ENCODE peak calls at places on chromosomes 1 and 21, in five cellular contexts. One of them, this sample, is unnamed.

GRCh38 chr1:234743866-234744581 is 134.0 kb upstream of the IRF2BP2 start:
- DNase-seq in mesothelial cell of epicardium: no peak
- DNase-seq in sigmoid colon: no peak
- DNase-seq in HFF-Myc: no peak
- DNase-seq in GM10248: no peak
- DNase-seq in this sample: no peak

GRCh38 chr1:12040457-12041051 is 21.3 kb downstream of the MIIP start:
- DNase-seq in mesothelial cell of epicardium: no peak
- DNase-seq in sigmoid colon: no peak
- DNase-seq in GM10248: peak; percentile 62
- DNase-seq in HFF-Myc: peak; percentile 65
- DNase-seq in this sample: peak; percentile 35

GRCh38 chr1:182806015-182806678 is 16.6 kb downstream of the NPL start:
- DNase-seq in HFF-Myc: no peak
- DNase-seq in mesothelial cell of epicardium: no peak
- DNase-seq in GM10248: no peak
- DNase-seq in sigmoid colon: no peak
- DNase-seq in this sample: no peak

GRCh38 chr1:110672001-110672752 is 2.6 kb downstream of the KCNA3 start:
- DNase-seq in GM10248: peak; percentile 17
- DNase-seq in sigmoid colon: no peak
- DNase-seq in HFF-Myc: peak; percentile 10
- DNase-seq in mesothelial cell of epicardium: no peak
- DNase-seq in this sample: peak; percentile 83

GRCh38 chr1:66022904-66023620 is 230.4 kb downstream of the PDE4B start:
- DNase-seq in sigmoid colon: no peak
- DNase-seq in GM10248: no peak
- DNase-seq in mesothelial cell of epicardium: no peak
- DNase-seq in HFF-Myc: peak; percentile 5
- DNase-seq in this sample: no peak

GRCh38 chr1:41780322-41780721 is 138.4 kb downstream of the HIVEP3 start:
- DNase-seq in sigmoid colon: no peak
- DNase-seq in GM10248: no peak
- DNase-seq in HFF-Myc: no peak
- DNase-seq in mesothelial cell of epicardium: no peak
- DNase-seq in this sample: no peak

GRCh38 chr1:93964777-93965200 is 55.6 kb upstream of the GCLM start:
- DNase-seq in sigmoid colon: no peak
- DNase-seq in GM10248: no peak
- DNase-seq in HFF-Myc: no peak
- DNase-seq in mesothelial cell of epicardium: no peak
- DNase-seq in this sample: peak; percentile 24

GRCh38 chr21:21003701-21004100 is 5.5 kb downstream of the NCAM2 start:
- DNase-seq in sigmoid colon: no peak
- DNase-seq in HFF-Myc: peak; percentile 12
- DNase-seq in mesothelial cell of epicardium: no peak
- DNase-seq in GM10248: no peak
- DNase-seq in this sample: no peak

GRCh38 chr1:86499987-86500593 is 31.4 kb downstream of the CLCA1 start:
- DNase-seq in HFF-Myc: no peak
- DNase-seq in mesothelial cell of epicardium: no peak
- DNase-seq in sigmoid colon: no peak
- DNase-seq in GM10248: peak; percentile 21
- DNase-seq in this sample: no peak

GRCh38 chr1:46345281-46345680 is 4.7 kb downstream of the NSUN4 start:
- DNase-seq in HFF-Myc: no peak
- DNase-seq in GM10248: no peak
- DNase-seq in sigmoid colon: no peak
- DNase-seq in mesothelial cell of epicardium: no peak
- DNase-seq in this sample: no peak

GRCh38 chr1:117534995-117535467 is 70.8 kb upstream of the TENT5C start:
- DNase-seq in mesothelial cell of epicardium: no peak
- DNase-seq in sigmoid colon: no peak
- DNase-seq in GM10248: peak; percentile 55
- DNase-seq in HFF-Myc: peak; percentile 61
- DNase-seq in this sample: peak; percentile 40

GRCh38 chr1:221416723-221417122 is 325.2 kb downstream of the DUSP10 start:
- DNase-seq in mesothelial cell of epicardium: no peak
- DNase-seq in sigmoid colon: no peak
- DNase-seq in GM10248: no peak
- DNase-seq in HFF-Myc: no peak
- DNase-seq in this sample: no peak

GRCh38 chr1:61163794-61164193 is 81.4 kb downstream of the NFIA start:
- DNase-seq in HFF-Myc: no peak
- DNase-seq in sigmoid colon: no peak
- DNase-seq in GM10248: no peak
- DNase-seq in mesothelial cell of epicardium: no peak
- DNase-seq in this sample: no peak

GRCh38 chr1:57423135-57424131 is at the start of gene DAB1:
- DNase-seq in mesothelial cell of epicardium: no peak
- DNase-seq in HFF-Myc: no peak
- DNase-seq in GM10248: no peak
- DNase-seq in sigmoid colon: no peak
- DNase-seq in this sample: peak; percentile 13

GRCh38 chr1:57421366-57421765 is 2.5 kb downstream of the DAB1 start:
- DNase-seq in sigmoid colon: no peak
- DNase-seq in HFF-Myc: no peak
- DNase-seq in GM10248: no peak
- DNase-seq in mesothelial cell of epicardium: no peak
- DNase-seq in this sample: no peak

GRCh38 chr1:57424231-57425027 is 569 bp upstream of the DAB1 start:
- DNase-seq in HFF-Myc: peak; percentile 5
- DNase-seq in mesothelial cell of epicardium: no peak
- DNase-seq in sigmoid colon: no peak
- DNase-seq in GM10248: no peak
- DNase-seq in this sample: no peak

GRCh38 chr1:57422271-57423134 is 1.4 kb downstream of the DAB1 start:
- DNase-seq in sigmoid colon: no peak
- DNase-seq in HFF-Myc: no peak
- DNase-seq in mesothelial cell of epicardium: peak; percentile 35
- DNase-seq in GM10248: no peak
- DNase-seq in this sample: no peak
- TF ChIP-seq CTCF in sigmoid colon: no peak
- TF ChIP-seq CTCF in HFF-Myc: peak; percentile 30
- TF ChIP-seq CTCF in mesothelial cell of epicardium: no peak
- TF ChIP-seq CTCF in GM10248: no peak
- TF ChIP-seq CTCF in this sample: no peak

DNA sequence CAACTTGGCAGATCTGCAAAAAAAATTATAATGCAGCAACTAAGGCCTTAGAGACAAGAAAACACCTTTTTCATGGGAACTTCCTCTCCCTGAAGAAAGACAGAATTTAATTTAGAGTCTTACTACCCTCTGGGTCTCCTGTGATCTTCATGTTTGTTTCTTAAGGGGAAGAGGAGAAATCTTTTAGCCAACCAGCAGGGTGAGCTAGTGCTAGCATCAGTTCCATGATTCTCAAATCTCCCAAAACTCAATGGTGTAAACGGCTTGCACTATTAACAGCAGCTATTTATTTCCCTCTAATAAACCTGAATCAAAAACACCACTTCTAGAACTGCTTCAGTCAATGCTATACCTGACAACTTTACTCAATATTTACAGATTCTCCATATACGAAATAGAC is 3.8 kb downstream of the ZNF644 start:
- DNase-seq in sigmoid colon: no peak
- DNase-seq in GM10248: no peak
- DNase-seq in mesothelial cell of epicardium: no peak
- DNase-seq in HFF-Myc: no peak
- DNase-seq in this sample: no peak
- TF ChIP-seq CTCF in sigmoid colon: peak; percentile 10
- TF ChIP-seq CTCF in GM10248: peak; percentile 20
- TF ChIP-seq CTCF in mesothelial cell of epicardium: no peak
- TF ChIP-seq CTCF in HFF-Myc: peak; percentile 35
- TF ChIP-seq CTCF in this sample: no peak

DNA sequence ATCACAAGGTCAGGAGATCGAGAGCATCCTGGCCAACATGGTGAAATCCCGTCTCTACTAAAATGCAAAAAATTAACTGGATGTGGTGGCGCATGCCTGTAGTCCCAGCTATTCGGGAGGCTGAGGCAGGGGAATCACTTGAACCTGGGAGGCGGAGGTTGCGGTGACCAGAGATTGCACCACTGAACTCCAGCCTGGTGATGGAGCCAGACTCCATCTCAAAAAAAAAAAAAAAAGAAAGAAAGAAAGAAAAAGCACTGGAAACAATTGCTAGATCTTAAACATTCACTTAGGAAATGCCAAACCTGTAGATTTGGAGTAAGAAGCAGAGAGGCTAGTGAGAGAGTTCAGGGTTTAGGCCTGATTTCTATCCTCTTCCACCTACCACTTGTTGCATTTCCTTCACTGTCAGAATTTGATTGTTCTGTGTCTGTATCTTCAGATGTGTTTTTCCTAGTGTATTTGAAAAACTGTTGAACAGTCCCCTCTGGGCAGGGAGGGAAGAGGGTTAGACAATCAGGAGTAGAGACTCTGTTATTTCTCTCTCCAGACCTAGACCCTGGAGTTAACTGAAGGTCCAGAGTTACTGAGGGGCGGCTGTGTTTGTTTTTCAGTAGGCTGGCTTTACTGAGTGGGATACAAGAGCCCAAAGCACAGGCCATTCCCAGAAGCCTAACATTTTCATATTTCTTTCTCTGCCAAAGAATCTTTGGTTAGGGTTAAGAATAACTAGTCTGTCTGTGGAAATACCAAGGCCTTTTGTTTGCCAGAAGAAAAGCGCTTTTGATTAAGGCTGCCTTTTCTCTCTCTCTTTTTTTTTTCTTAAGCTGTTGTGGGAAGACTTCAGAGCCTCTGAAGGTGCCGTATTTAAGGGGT is 31.1 kb upstream of the MACF1 start:
- DNase-seq in mesothelial cell of epicardium: no peak
- DNase-seq in GM10248: no peak
- DNase-seq in HFF-Myc: no peak
- DNase-seq in sigmoid colon: no peak
- DNase-seq in this sample: no peak
- TF ChIP-seq CTCF in mesothelial cell of epicardium: no peak
- TF ChIP-seq CTCF in GM10248: no peak
- TF ChIP-seq CTCF in HFF-Myc: no peak
- TF ChIP-seq CTCF in sigmoid colon: peak; percentile 6
- TF ChIP-seq CTCF in this sample: no peak

GRCh38 chr1:158249646-158250045 is 4.6 kb upstream of the CD1A start:
- DNase-seq in GM10248: no peak
- DNase-seq in HFF-Myc: no peak
- DNase-seq in sigmoid colon: no peak
- DNase-seq in mesothelial cell of epicardium: no peak
- DNase-seq in this sample: no peak

GRCh38 chr1:158248122-158248521 is 6.1 kb upstream of the CD1A start:
- DNase-seq in HFF-Myc: no peak
- DNase-seq in GM10248: peak; percentile 44
- DNase-seq in mesothelial cell of epicardium: no peak
- DNase-seq in sigmoid colon: no peak
- DNase-seq in this sample: peak; percentile 57

GRCh38 chr1:158248771-158249170 is 5.5 kb upstream of the CD1A start:
- DNase-seq in mesothelial cell of epicardium: no peak
- DNase-seq in GM10248: no peak
- DNase-seq in sigmoid colon: no peak
- DNase-seq in HFF-Myc: no peak
- DNase-seq in this sample: no peak

GRCh38 chr1:158251160-158251559 is 3.1 kb upstream of the CD1A start:
- DNase-seq in mesothelial cell of epicardium: no peak
- DNase-seq in sigmoid colon: no peak
- DNase-seq in GM10248: no peak
- DNase-seq in HFF-Myc: no peak
- DNase-seq in this sample: no peak

GRCh38 chr1:158246650-158247049 is 7.6 kb upstream of the CD1A start:
- DNase-seq in sigmoid colon: no peak
- DNase-seq in mesothelial cell of epicardium: no peak
- DNase-seq in GM10248: no peak
- DNase-seq in HFF-Myc: no peak
- DNase-seq in this sample: peak; percentile 7
- TF ChIP-seq CTCF in sigmoid colon: no peak
- TF ChIP-seq CTCF in mesothelial cell of epicardium: no peak
- TF ChIP-seq CTCF in GM10248: peak; percentile 1
- TF ChIP-seq CTCF in HFF-Myc: no peak
- TF ChIP-seq CTCF in this sample: no peak

GRCh38 chr1:175222296-175222938 is 29.8 kb upstream of the KIAA0040 start:
- DNase-seq in sigmoid colon: no peak
- DNase-seq in mesothelial cell of epicardium: no peak
- DNase-seq in GM10248: no peak
- DNase-seq in HFF-Myc: no peak
- DNase-seq in this sample: no peak

GRCh38 chr1:175221548-175222175 is 29.1 kb upstream of the KIAA0040 start:
- DNase-seq in HFF-Myc: no peak
- DNase-seq in sigmoid colon: no peak
- DNase-seq in mesothelial cell of epicardium: peak; percentile 21
- DNase-seq in GM10248: no peak
- DNase-seq in this sample: no peak

GRCh38 chr1:175219774-175220173 is 27.2 kb upstream of the KIAA0040 start:
- DNase-seq in sigmoid colon: no peak
- DNase-seq in GM10248: no peak
- DNase-seq in mesothelial cell of epicardium: no peak
- DNase-seq in HFF-Myc: no peak
- DNase-seq in this sample: no peak

GRCh38 chr1:175220853-175221547 is 28.4 kb upstream of the KIAA0040 start:
- DNase-seq in sigmoid colon: no peak
- DNase-seq in HFF-Myc: no peak
- DNase-seq in mesothelial cell of epicardium: no peak
- DNase-seq in GM10248: no peak
- DNase-seq in this sample: no peak

DNA sequence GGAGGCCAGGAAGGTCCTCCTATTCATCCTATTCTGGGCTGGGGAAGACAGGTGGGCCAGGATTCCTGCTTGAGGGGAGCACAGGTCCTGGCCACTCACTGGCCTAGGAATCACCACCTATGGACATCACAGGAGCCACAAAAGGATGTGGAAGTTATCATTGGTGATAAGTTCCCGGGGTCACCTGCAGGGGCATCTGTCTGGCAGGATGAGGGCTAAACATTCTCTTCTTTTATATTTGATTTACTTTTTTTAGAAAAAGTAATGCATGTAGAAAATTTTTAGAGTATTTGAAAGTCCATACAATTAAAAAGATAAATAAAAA is 33.2 kb upstream of the KIAA0040 start:
- DNase-seq in sigmoid colon: no peak
- DNase-seq in mesothelial cell of epicardium: no peak
- DNase-seq in HFF-Myc: no peak
- DNase-seq in GM10248: no peak
- DNase-seq in this sample: no peak
- TF ChIP-seq CTCF in sigmoid colon: no peak
- TF ChIP-seq CTCF in mesothelial cell of epicardium: no peak
- TF ChIP-seq CTCF in HFF-Myc: no peak
- TF ChIP-seq CTCF in GM10248: no peak
- TF ChIP-seq CTCF in this sample: no peak

This sample was measured in activated CD8-positive, alpha-beta T cell treated with anti-CD3 and anti-CD28 coated beads for 36 hours.